ENCODE peak calls at places on chromosomes 7 and 10, in nine cellular contexts. P, A, G, Z, T, B, F, M and N are unnamed samples.

GRCh38 chr7:24905996-24906770 is 73.8 kb downstream of the OSBPL3 start:
- DNase-seq in G (no peak), T (no peak), M (peak), B (peak), P (peak), Z (no peak), A (no peak), F (no peak), N (no peak)

GRCh38 chr10:131727612-131728011 is 173.2 kb upstream of the PPP2R2D start:
- DNase-seq in G (peak), F (no peak), A (peak), M (no peak), T (no peak), B (no peak), P (no peak), Z (no peak), N (no peak)

GRCh38 chr10:110898391-110898790 is 20.6 kb downstream of the BBIP1 start:
- DNase-seq in P (peak), B (no peak), Z (no peak), F (no peak), T (no peak), M (no peak), G (no peak), A (no peak), N (no peak)

GRCh38 chr10:14583252-14583651 is 191.4 kb downstream of the FAM107B start:
- DNase-seq in Z (peak), T (no peak), M (peak), A (no peak), F (no peak), B (no peak), G (no peak), P (no peak), N (no peak)

GRCh38 chr10:132003286-132003924 is 21.7 kb upstream of the BNIP3 start:
- DNase-seq in G (no peak), T (no peak), F (no peak), P (no peak), A (no peak), M (no peak), B (no peak), Z (no peak), N (no peak)

GRCh38 chr7:99326408-99326782 is 697 bp downstream of the ARPC1A start:
- DNase-seq in F (no peak), B (no peak), M (no peak), A (no peak), T (no peak), Z (no peak), P (no peak), G (no peak), N (no peak)

GRCh38 chr7:4244635-4245034 is 437.5 kb upstream of the FOXK1 start:
- DNase-seq in P (no peak), G (no peak), B (no peak), F (no peak), T (no peak), A (no peak), M (no peak), Z (no peak), N (no peak)

GRCh38 chr10:31758495-31758894 is 170.1 kb downstream of the ARHGAP12 start:
- DNase-seq in B (no peak), T (no peak), G (no peak), P (no peak), F (no peak), A (no peak), M (no peak), Z (no peak), N (no peak)

GRCh38 chr7:3762146-3762831 is 461.2 kb downstream of the SDK1 start:
- DNase-seq in F (no peak), B (no peak), P (no peak), T (no peak), Z (no peak), G (no peak), A (no peak), M (no peak), N (no peak)

GRCh38 chr7:12281026-12281425 is 69.9 kb downstream of the TMEM106B start:
- DNase-seq in G (no peak), F (no peak), Z (no peak), M (no peak), B (no peak), A (no peak), T (no peak), P (peak), N (no peak)

GRCh38 chr7:85065888-85066485 is 120.9 kb downstream of the SEMA3D start:
- DNase-seq in B (no peak), F (no peak), P (peak), G (no peak), T (no peak), M (no peak), A (no peak), Z (no peak), N (no peak)

GRCh38 chr7:232571-233455 is 40.4 kb downstream of the FAM20C start:
- DNase-seq in Z (no peak), B (no peak), T (no peak), P (peak), F (no peak), M (no peak), G (no peak), A (no peak), N (no peak)

GRCh38 chr10:100811261-100811660 is 65.9 kb downstream of the PAX2 start:
- DNase-seq in G (no peak), B (no peak), T (no peak), M (no peak), F (no peak), A (no peak), Z (no peak), P (no peak), N (no peak)

GRCh38 chr7:141590666-141591065 is 39.5 kb downstream of the AGK start:
- DNase-seq in M (peak), B (no peak), T (peak), G (no peak), A (no peak), F (peak), Z (no peak), P (no peak), N (no peak)

GRCh38 chr7:108569381-108570145 is at the start of the genes DNAJB9 and THAP5:
- DNase-seq in Z (peak), P (peak), T (peak), F (peak), A (peak), M (peak), G (peak), B (peak), N (peak)

GRCh38 chr7:486216-486743 is 33.4 kb downstream of the PDGFA start:
- DNase-seq in Z (no peak), P (no peak), B (no peak), A (no peak), F (no peak), G (no peak), T (no peak), M (no peak), N (no peak)

GRCh38 chr10:93894516-93895378 is 969 bp downstream of the SLC35G1 start:
- DNase-seq in M (no peak), T (no peak), B (no peak), P (no peak), F (no peak), Z (no peak), A (peak), G (no peak), N (no peak)

GRCh38 chr10:920450-920849 is 11.1 kb downstream of the LARP4B start:
- DNase-seq in A (no peak), F (no peak), M (no peak), P (no peak), B (no peak), G (no peak), T (no peak), Z (no peak), N (no peak)

GRCh38 chr10:35421553-35422178 is 85.4 kb downstream of the CCNY start:
- DNase-seq in A (no peak), P (peak), B (no peak), G (no peak), F (peak), M (no peak), Z (no peak), T (no peak), N (no peak)

GRCh38 chr7:50206521-50207250 is 97.8 kb upstream of the IKZF1 start:
- DNase-seq in Z (peak), G (no peak), B (no peak), T (no peak), P (no peak), F (no peak), M (peak), A (no peak), N (no peak)

GRCh38 chr10:108911814-108912541 is 1011.3 kb downstream of the XPNPEP1 start:
- DNase-seq in G (peak), P (peak), M (no peak), A (peak), B (no peak), Z (no peak), T (no peak), F (peak), N (no peak)

GRCh38 chr7:1694551-1694950 is 24.5 kb downstream of the ELFN1 start:
- DNase-seq in M (no peak), G (no peak), B (no peak), Z (peak), A (no peak), F (no peak), P (no peak), T (no peak), N (no peak)

GRCh38 chr7:74707216-74707615 is 49.7 kb downstream of the GTF2I start:
- DNase-seq in Z (no peak), B (no peak), T (no peak), M (no peak), F (no peak), G (no peak), A (no peak), P (no peak), N (no peak)

GRCh38 chr7:33904680-33905388 is 505 bp upstream of the BMPER start:
- DNase-seq in P (peak), Z (no peak), G (peak), T (no peak), F (peak), M (peak), A (peak), B (peak), N (no peak)

GRCh38 chr10:45545150-45545549 is 127.4 kb downstream of the ZFAND4 start:
- DNase-seq in Z (no peak), F (no peak), G (no peak), B (no peak), T (no peak), M (no peak), P (no peak), A (no peak), N (no peak)

GRCh38 chr10:68047088-68047487 is 28.0 kb downstream of the HERC4 start:
- DNase-seq in A (no peak), G (no peak), F (no peak), M (no peak), T (no peak), B (no peak), Z (no peak), P (no peak), N (no peak)

GRCh38 chr7:131652194-131652593 is 95.8 kb upstream of the PODXL start:
- DNase-seq in M (no peak), B (no peak), G (no peak), P (no peak), F (no peak), T (no peak), Z (no peak), A (no peak), N (no peak)

GRCh38 chr10:79429751-79430150 is 15.7 kb downstream of the ZCCHC24 start:
- DNase-seq in M (no peak), T (no peak), Z (no peak), P (no peak), F (no peak), A (no peak), G (no peak), B (no peak), N (no peak)

GRCh38 chr7:143891457-143891856 is 10.5 kb downstream of the TCAF1 start:
- DNase-seq in M (no peak), G (no peak), T (no peak), B (no peak), F (no peak), Z (no peak), P (no peak), A (no peak), N (no peak)

GRCh38 chr7:143896667-143897066 is 5.3 kb downstream of the TCAF1 start:
- DNase-seq in B (no peak), A (no peak), M (no peak), G (no peak), T (no peak), Z (no peak), P (no peak), F (no peak), N (no peak)

GRCh38 chr7:143890558-143890957 is 11.4 kb downstream of the TCAF1 start:
- DNase-seq in F (no peak), T (no peak), P (no peak), A (no peak), G (no peak), B (no peak), Z (no peak), M (no peak), N (no peak)

GRCh38 chr7:143889068-143889467 is 12.9 kb downstream of the TCAF1 start:
- DNase-seq in B (no peak), Z (no peak), T (no peak), F (no peak), A (no peak), G (no peak), M (no peak), P (no peak), N (no peak)

GRCh38 chr7:143892527-143893300 is 9.3 kb downstream of the TCAF1 start:
- DNase-seq in T (no peak), G (no peak), Z (no peak), A (no peak), F (peak), P (peak), B (peak), M (no peak), N (no peak)
- TF ChIP-seq CTCF in T (peak), G (peak), Z (no peak), A (peak), F (no peak), P (no peak), B (peak), M (no peak), N (peak)

GRCh38 chr10:71285180-71285545 is 33.9 kb upstream of the SLC29A3 start:
- DNase-seq in T (no peak), G (peak), F (peak), B (peak), M (peak), Z (peak), A (peak), P (peak), N (no peak)

GRCh38 chr10:71281646-71282322 is 37.3 kb upstream of the SLC29A3 start:
- DNase-seq in F (no peak), T (no peak), B (no peak), M (no peak), G (no peak), P (no peak), A (no peak), Z (no peak), N (no peak)

GRCh38 chr10:71282323-71282680 is 36.8 kb upstream of the SLC29A3 start:
- DNase-seq in A (no peak), M (no peak), G (no peak), B (no peak), Z (no peak), F (no peak), P (no peak), T (no peak), N (no peak)

GRCh38 chr10:71284544-71285179 is 34.4 kb upstream of the SLC29A3 start:
- DNase-seq in F (no peak), T (no peak), M (no peak), P (no peak), G (no peak), Z (no peak), B (no peak), A (no peak), N (no peak)

GRCh38 chr10:71283410-71283809 is 35.6 kb upstream of the SLC29A3 start:
- DNase-seq in T (no peak), G (no peak), B (no peak), F (no peak), M (no peak), Z (no peak), P (no peak), A (no peak), N (no peak)
- TF ChIP-seq CTCF in T (no peak), G (no peak), B (no peak), F (no peak), M (no peak), Z (no peak), P (no peak), A (no peak), N (no peak)

GRCh38 chr10:104332243-104333036 is 5.8 kb downstream of the ITPRIP start:
- DNase-seq in G (no peak), P (peak), F (no peak), T (no peak), A (no peak), B (no peak), M (no peak), Z (no peak), N (no peak)
- TF ChIP-seq CTCF in G (no peak), P (no peak), F (no peak), T (no peak), A (no peak), B (no peak), M (no peak), Z (no peak), N (no peak)

GRCh38 chr10:124609698-124610097 is 134.5 kb downstream of the FAM53B start:
- DNase-seq in F (no peak), P (no peak), Z (no peak), M (no peak), T (no peak), B (no peak), A (no peak), G (no peak), N (no peak)
- TF ChIP-seq CTCF in F (no peak), P (no peak), Z (no peak), M (no peak), T (no peak), B (no peak), A (no peak), G (no peak), N (no peak)

DNA sequence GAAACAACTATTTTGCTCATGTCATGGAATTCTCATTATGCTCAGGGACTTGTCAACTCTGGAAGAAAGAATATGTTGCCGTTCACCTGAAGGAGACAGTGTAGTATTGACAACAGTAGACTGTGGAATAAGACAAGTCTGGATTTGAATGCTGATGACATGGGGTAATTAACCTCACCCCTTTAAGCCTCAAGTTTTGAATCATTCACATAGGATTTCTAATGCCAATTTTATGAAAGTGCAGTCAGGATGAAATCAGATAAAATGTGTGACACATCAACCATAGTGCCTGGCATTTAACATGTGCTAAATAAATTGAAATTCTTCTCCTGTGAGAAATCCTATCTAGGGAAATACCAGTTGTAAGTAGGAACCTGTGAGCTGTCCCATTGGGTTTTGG is 305.8 kb downstream of the KIF20B start:
- DNase-seq in G (no peak), B (no peak), T (no peak), P (peak), F (no peak), M (no peak), Z (no peak), A (no peak), N (no peak)
- TF ChIP-seq CTCF in G (no peak), B (no peak), T (no peak), P (no peak), F (no peak), M (no peak), Z (no peak), A (no peak), N (no peak)

DNA sequence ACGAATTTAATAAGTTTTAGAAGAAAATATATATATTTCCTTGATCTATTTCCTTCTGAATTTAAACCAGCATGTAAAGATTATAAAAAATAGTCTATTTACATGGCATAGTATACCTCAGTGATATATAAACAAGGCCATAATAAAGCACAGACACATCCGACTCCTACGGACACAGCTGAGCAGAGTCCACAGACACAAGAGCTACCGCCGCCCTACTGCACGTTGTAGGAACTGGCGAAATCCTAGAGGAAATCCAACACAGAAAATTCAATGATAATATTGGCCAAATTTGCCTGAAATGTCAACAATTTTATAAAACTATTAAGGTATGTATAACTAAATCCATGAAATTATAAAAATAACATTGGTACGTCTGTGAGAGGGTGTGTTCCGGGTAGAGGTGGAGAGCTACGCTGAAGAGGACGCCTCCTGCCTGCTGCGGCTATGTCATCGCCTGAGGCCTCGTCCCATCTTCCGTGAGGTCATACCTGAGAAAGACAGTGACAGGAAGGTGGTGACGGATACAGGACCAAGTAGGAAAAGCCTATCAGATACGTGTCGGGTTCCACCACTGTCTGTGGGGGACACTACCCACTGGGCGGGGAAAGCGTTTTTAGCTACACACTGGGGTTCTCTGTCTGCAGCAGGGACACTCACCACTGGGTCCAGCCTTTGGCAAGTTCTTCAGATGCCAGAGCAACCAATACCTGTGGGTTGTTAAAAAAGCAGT is 29.3 kb upstream of the NCAPG2 start:
- DNase-seq in T (no peak), A (no peak), F (no peak), P (no peak), B (no peak), Z (no peak), M (no peak), G (no peak), N (no peak)
- TF ChIP-seq CTCF in T (no peak), A (peak), F (peak), P (no peak), B (peak), Z (no peak), M (no peak), G (no peak), N (peak)

DNA sequence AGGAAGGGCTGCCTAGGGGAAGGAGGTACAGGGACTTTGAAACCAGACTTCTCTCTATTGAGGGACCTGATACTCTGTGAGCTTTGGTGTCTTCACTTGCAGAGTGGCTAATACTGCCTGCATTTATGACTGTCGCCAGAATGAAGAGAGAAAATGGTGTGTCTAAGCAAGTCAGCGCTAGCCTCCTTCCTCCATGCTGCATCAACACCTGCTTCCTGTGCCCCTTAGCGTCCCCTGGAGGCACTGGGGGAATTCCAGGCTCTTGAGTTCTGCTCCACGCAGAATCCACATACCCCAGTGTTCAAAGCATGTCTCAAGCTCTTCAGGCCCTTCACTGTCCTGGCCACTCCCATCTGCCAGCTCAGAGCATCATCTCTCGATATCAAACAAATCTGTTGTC is 140.5 kb downstream of the PKD1L1 start:
- DNase-seq in B (no peak), G (no peak), Z (no peak), M (peak), A (peak), P (no peak), F (no peak), T (no peak), N (no peak)
- TF ChIP-seq CTCF in B (peak), G (no peak), Z (no peak), M (no peak), A (peak), P (no peak), F (no peak), T (no peak), N (no peak)